ENCODE peak calls at places on chromosomes 7 and 10, in ten cellular contexts. B is adipocyte; X is posterior cingulate gyrus; U is A549; M is iris pigment epithelial cell; N is NCI-H1092; T is lower lobe of right lung; W is effector memory CD4-positive, alpha-beta T cell; C is activated CD4-positive, alpha-beta T cell treated with anti-CD3 and anti-CD28 coated beads, Interleukin-2, amount 50 U/mL, for 4 hours; A is activated gamma-delta T cell treated with Interleukin-2 at 50 U/mL for 16 hours. R is an unnamed sample.

GRCh38 chr7:120990468-120991118 is 2.1 kb downstream of the CPED1 start:
- DNase-seq in B (no peak), M (no peak), T (no peak), X (no peak), W (no peak), N (no peak), C (no peak), U (no peak), A (no peak), R (no peak)

GRCh38 chr10:3554121-3554522 is 230.9 kb downstream of the KLF6 start:
- DNase-seq in C (no peak), B (no peak), X (no peak), W (no peak), U (no peak), M (no peak), T (no peak), A (no peak), N (no peak), R (no peak)

GRCh38 chr10:1020966-1021365 is 4.7 kb downstream of the IDI2 start:
- DNase-seq in N (no peak), M (no peak), A (no peak), C (no peak), T (no peak), U (no peak), B (no peak), W (no peak), X (no peak), R (no peak)

GRCh38 chr7:139703468-139704307 is 74.1 kb downstream of the HIPK2 start:
- DNase-seq in A (no peak), U (no peak), N (no peak), T (no peak), C (no peak), X (no peak), M (no peak), W (no peak), B (no peak), R (no peak)

GRCh38 chr10:9012312-9012711 is 957.8 kb downstream of the GATA3 start:
- DNase-seq in N (no peak), C (no peak), B (no peak), X (no peak), W (no peak), T (no peak), U (no peak), M (peak; percentile 91), A (no peak), R (no peak)

GRCh38 chr10:96072673-96073072 is 29.3 kb downstream of the CCNJ start:
- DNase-seq in B (no peak), A (no peak), U (peak; percentile 37), C (no peak), W (no peak), X (no peak), T (no peak), N (no peak), M (peak; percentile 28), R (no peak)

GRCh38 chr10:49288341-49289065 is 10.5 kb upstream of the C10orf71 start:
- DNase-seq in C (no peak), B (no peak), T (no peak), W (no peak), X (no peak), N (no peak), A (no peak), U (no peak), M (no peak), R (no peak)

GRCh38 chr10:110356628-110357245 is 52.0 kb upstream of the SMNDC1 start:
- DNase-seq in B (peak; percentile 64), X (no peak), N (no peak), A (peak; percentile 28), W (peak; percentile 56), C (peak; percentile 64), M (peak; percentile 88), T (no peak), U (peak; percentile 58), R (no peak)